ENCODE peak calls at places on chromosomes 12 and 14, in four cellular contexts. One of them, this sample, is unnamed.

GRCh38 chr12:88309546-88309945 is 167.4 kb downstream of the TMTC3 start:
- DNase-seq in cardiac fibroblast: peak; percentile 69
- DNase-seq in esophagus squamous epithelium: no peak
- DNase-seq in H7: no peak
- DNase-seq in this sample: no peak

GRCh38 chr12:47822386-47822785 is 2.7 kb upstream of the HDAC7 start:
- DNase-seq in cardiac fibroblast: no peak
- DNase-seq in esophagus squamous epithelium: no peak
- DNase-seq in H7: no peak
- DNase-seq in this sample: no peak

GRCh38 chr12:57616383-57617101 is 5.3 kb downstream of the ARHGEF25 start:
- DNase-seq in cardiac fibroblast: peak; percentile 50
- DNase-seq in esophagus squamous epithelium: no peak
- DNase-seq in H7: no peak
- DNase-seq in this sample: no peak

GRCh38 chr12:103742349-103742784 is 98.7 kb downstream of the NT5DC3 start:
- DNase-seq in cardiac fibroblast: peak; percentile 32
- DNase-seq in esophagus squamous epithelium: no peak
- DNase-seq in H7: no peak
- DNase-seq in this sample: no peak

GRCh38 chr12:26318661-26319068 is 123.3 kb downstream of the SSPN start:
- DNase-seq in cardiac fibroblast: peak; percentile 84
- DNase-seq in esophagus squamous epithelium: no peak
- DNase-seq in H7: no peak
- DNase-seq in this sample: peak; percentile 74

GRCh38 chr12:103840399-103840880 is 594 bp downstream of the NT5DC3 start:
- DNase-seq in cardiac fibroblast: no peak
- DNase-seq in esophagus squamous epithelium: no peak
- DNase-seq in H7: no peak
- DNase-seq in this sample: peak; percentile 25

GRCh38 chr12:117020536-117021220 is 78.5 kb downstream of the TESC start:
- DNase-seq in cardiac fibroblast: no peak
- DNase-seq in esophagus squamous epithelium: no peak
- DNase-seq in H7: no peak
- DNase-seq in this sample: no peak

GRCh38 chr14:106346084-106346483 is 819.7 kb downstream of the TMEM121 start:
- DNase-seq in cardiac fibroblast: no peak
- DNase-seq in esophagus squamous epithelium: no peak
- DNase-seq in H7: no peak
- DNase-seq in this sample: no peak

GRCh38 chr12:124179936-124180605 is 114.8 kb upstream of the RFLNA start:
- DNase-seq in cardiac fibroblast: no peak
- DNase-seq in esophagus squamous epithelium: no peak
- DNase-seq in H7: no peak
- DNase-seq in this sample: no peak

GRCh38 chr12:103728323-103728722 is 112.7 kb downstream of the NT5DC3 start:
- DNase-seq in cardiac fibroblast: peak; percentile 43
- DNase-seq in esophagus squamous epithelium: no peak
- DNase-seq in H7: no peak
- DNase-seq in this sample: no peak

GRCh38 chr14:80434574-80435321 is 223.4 kb upstream of the DIO2 start:
- DNase-seq in cardiac fibroblast: no peak
- DNase-seq in esophagus squamous epithelium: no peak
- DNase-seq in H7: no peak
- DNase-seq in this sample: no peak

GRCh38 chr12:62774794-62775193 is 160.2 kb downstream of the PPM1H start:
- DNase-seq in cardiac fibroblast: no peak
- DNase-seq in esophagus squamous epithelium: no peak
- DNase-seq in H7: no peak
- DNase-seq in this sample: no peak

GRCh38 chr14:105087963-105088811 is 23.0 kb upstream of the GPR132 start:
- DNase-seq in cardiac fibroblast: peak; percentile 87
- DNase-seq in esophagus squamous epithelium: no peak
- DNase-seq in H7: peak; percentile 92
- DNase-seq in this sample: no peak

GRCh38 chr14:73208390-73208789 is 28.9 kb upstream of the PAPLN start:
- DNase-seq in cardiac fibroblast: no peak
- DNase-seq in esophagus squamous epithelium: no peak
- DNase-seq in H7: no peak
- DNase-seq in this sample: peak; percentile 58

GRCh38 chr12:115998789-115999478 is 278.6 kb downstream of the MED13L start:
- DNase-seq in cardiac fibroblast: no peak
- DNase-seq in esophagus squamous epithelium: no peak
- DNase-seq in H7: no peak
- DNase-seq in this sample: no peak

GRCh38 chr14:41350476-41350875 is 256.2 kb upstream of the LRFN5 start:
- DNase-seq in cardiac fibroblast: no peak
- DNase-seq in esophagus squamous epithelium: no peak
- DNase-seq in H7: no peak
- DNase-seq in this sample: no peak

GRCh38 chr14:95514131-95515079 is 2.0 kb downstream of the SYNE3 start:
- DNase-seq in cardiac fibroblast: no peak
- DNase-seq in esophagus squamous epithelium: no peak
- DNase-seq in H7: peak; percentile 82
- DNase-seq in this sample: no peak